ENCODE peak calls at places on chromosome 6, in nine cellular contexts. V, B, Z, F, H, N, O, J and G are unnamed samples.

GRCh38 chr6:37868447-37868825 is 48.9 kb downstream of the ZFAND3 start:
- DNase-seq in V (peak), F (peak), Z (no peak), N (no peak), B (peak), O (no peak), J (no peak), H (no peak), G (peak)

GRCh38 chr6:157288575-157288974 is 34.7 kb downstream of the TMEM242 start:
- DNase-seq in Z (no peak), O (no peak), V (no peak), H (no peak), B (no peak), N (no peak), F (no peak), J (no peak), G (no peak)

GRCh38 chr6:34462561-34462971 is 3.3 kb upstream of the PACSIN1 start:
- DNase-seq in B (no peak), H (peak), V (no peak), N (peak), O (no peak), F (no peak), Z (peak), J (peak), G (no peak)

GRCh38 chr6:28142446-28142845 is 763 bp downstream of the ZKSCAN8 start:
- DNase-seq in J (no peak), N (no peak), B (no peak), F (peak), H (no peak), O (no peak), Z (peak), V (no peak), G (no peak)

GRCh38 chr6:39836621-39837020 is 44.4 kb downstream of the DAAM2 start:
- DNase-seq in J (no peak), O (no peak), H (no peak), V (no peak), N (no peak), B (no peak), Z (no peak), F (no peak), G (no peak)

GRCh38 chr6:105711216-105711615 is 308.3 kb upstream of the PREP start:
- DNase-seq in V (peak), O (no peak), H (no peak), Z (no peak), N (no peak), B (no peak), F (peak), J (no peak), G (no peak)

GRCh38 chr6:25028346-25028745 is 92.6 kb upstream of the RIPOR2 start:
- DNase-seq in V (no peak), B (no peak), N (no peak), F (no peak), H (no peak), O (no peak), Z (no peak), J (no peak), G (no peak)

GRCh38 chr6:134009876-134010275 is 42.5 kb downstream of the SLC2A12 start:
- DNase-seq in N (no peak), B (no peak), H (no peak), J (no peak), O (no peak), V (no peak), F (no peak), Z (no peak), G (no peak)

GRCh38 chr6:137832110-137832509 is 34.9 kb upstream of the TNFAIP3 start:
- DNase-seq in V (peak), J (no peak), B (peak), N (no peak), H (no peak), F (peak), Z (peak), O (no peak), G (peak)

GRCh38 chr6:97175806-97176205 is 107.2 kb downstream of the MMS22L start:
- DNase-seq in O (no peak), V (no peak), J (no peak), B (no peak), F (peak), H (no peak), Z (no peak), N (no peak), G (no peak)

GRCh38 chr6:104639671-104640070 is 220.0 kb downstream of the HACE1 start:
- DNase-seq in Z (peak), B (no peak), V (no peak), O (no peak), H (no peak), J (no peak), N (no peak), F (peak), G (peak)

GRCh38 chr6:47261191-47261590 is 48.5 kb downstream of the TNFRSF21 start:
- DNase-seq in H (no peak), N (no peak), V (no peak), J (no peak), O (no peak), F (no peak), B (no peak), Z (no peak), G (no peak)

GRCh38 chr6:117270121-117270959 is 5.0 kb downstream of the VGLL2 start:
- DNase-seq in Z (no peak), B (no peak), V (no peak), F (no peak), J (no peak), O (no peak), N (peak), H (no peak), G (no peak)

GRCh38 chr6:117272032-117272866 is 6.9 kb downstream of the VGLL2 start:
- DNase-seq in V (no peak), O (no peak), Z (no peak), F (peak), N (no peak), J (no peak), H (no peak), B (peak), G (no peak)

GRCh38 chr6:117269649-117270120 is 4.3 kb downstream of the VGLL2 start:
- DNase-seq in O (no peak), H (no peak), B (no peak), F (no peak), N (no peak), Z (no peak), J (no peak), V (no peak), G (no peak)

GRCh38 chr6:117272886-117273285 is 7.5 kb downstream of the VGLL2 start:
- DNase-seq in O (no peak), V (no peak), F (no peak), H (no peak), Z (no peak), B (no peak), N (no peak), J (no peak), G (no peak)

GRCh38 chr6:117270960-117271507 is 5.7 kb downstream of the VGLL2 start:
- DNase-seq in V (no peak), F (no peak), N (no peak), J (no peak), O (no peak), Z (no peak), H (no peak), B (no peak), G (no peak)
- H3K4me3 ChIP-seq in V (no peak), F (no peak), N (peak), J (peak), O (no peak), Z (no peak), H (no peak), B (no peak), G (no peak)

DNA sequence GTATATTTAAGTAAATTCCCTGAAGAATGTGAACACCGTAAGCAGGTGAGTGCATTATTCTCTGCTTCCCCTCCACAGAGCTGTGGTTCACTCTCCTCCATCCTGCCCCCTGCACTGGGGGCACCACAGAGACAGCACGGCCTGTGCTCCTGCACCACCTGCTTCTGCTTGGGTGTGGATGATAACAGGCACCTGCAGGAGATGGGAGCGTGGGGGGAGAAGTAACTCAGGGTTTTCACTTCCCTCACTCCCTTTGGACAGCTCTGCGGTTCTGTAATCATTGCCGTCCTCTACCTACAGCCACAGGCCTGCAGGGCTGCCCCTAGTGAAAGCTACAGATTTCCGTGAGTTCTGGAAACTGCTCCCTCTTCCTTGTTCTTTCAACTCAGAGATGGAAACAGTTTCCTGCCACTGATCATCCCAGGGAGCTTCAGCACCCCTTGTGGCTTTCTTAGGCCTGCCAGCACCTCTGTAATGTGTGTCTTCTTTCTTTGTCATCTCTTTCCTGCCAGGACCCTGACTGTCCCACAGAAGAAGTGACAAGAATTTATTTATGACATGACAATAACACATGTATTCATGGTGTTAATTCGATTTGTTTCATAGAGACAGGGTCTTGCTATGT is 21.3 kb upstream of the MICB start:
- DNase-seq in B (no peak), Z (no peak), V (no peak), O (no peak), F (no peak), J (no peak), N (no peak), H (no peak), G (no peak)
- TF ChIP-seq CTCF in B (no peak), Z (no peak), V (peak), O (no peak), F (no peak), J (no peak), N (peak), H (no peak), G (no peak)

DNA sequence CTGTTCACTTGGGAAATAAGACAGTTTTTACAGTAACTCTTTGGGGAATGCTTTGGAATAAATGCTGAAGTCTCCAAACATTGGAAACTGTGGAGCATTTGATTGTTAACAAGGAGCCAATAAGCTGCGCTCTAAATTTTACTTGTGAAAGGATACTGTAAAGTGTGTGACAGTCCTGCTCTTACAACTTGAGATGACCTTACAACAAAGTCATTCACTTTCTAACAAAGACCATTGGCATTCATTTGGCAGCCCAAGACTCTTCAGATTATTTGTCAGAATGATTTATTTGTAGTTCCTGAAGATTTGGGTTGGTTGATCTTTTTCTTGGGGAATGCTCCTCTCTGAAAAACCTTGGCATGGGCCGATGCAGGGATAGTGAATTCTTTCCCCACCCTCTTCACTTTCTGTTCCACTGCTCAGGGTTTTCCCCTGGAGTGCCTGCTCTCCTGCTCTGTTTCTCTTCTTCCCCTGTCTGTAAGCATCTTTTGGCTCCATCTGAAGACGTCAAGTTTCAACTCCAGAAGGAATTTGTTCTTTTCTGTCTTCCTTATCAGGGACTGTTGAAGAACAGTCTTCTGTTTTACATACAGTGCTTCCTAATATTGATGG is 116.4 kb downstream of the AKAP7 start:
- DNase-seq in B (no peak), V (no peak), J (no peak), F (no peak), H (no peak), N (no peak), Z (no peak), O (no peak), G (no peak)
- H3K4me3 ChIP-seq in B (no peak), V (no peak), J (peak), F (no peak), H (no peak), N (no peak), Z (no peak), O (peak), G (no peak)

GRCh38 chr6:6972456-6972855 is 135.3 kb upstream of the RREB1 start:
- DNase-seq in V (peak), Z (peak), H (peak), O (no peak), F (peak), J (no peak), N (no peak), B (peak), G (no peak)

GRCh38 chr6:6978731-6979130 is 129.0 kb upstream of the RREB1 start:
- DNase-seq in J (no peak), B (no peak), N (no peak), O (no peak), F (no peak), Z (no peak), H (no peak), V (no peak), G (no peak)

GRCh38 chr6:6973721-6974120 is 134.0 kb upstream of the RREB1 start:
- DNase-seq in V (no peak), B (no peak), N (no peak), H (no peak), Z (peak), J (no peak), O (no peak), F (no peak), G (no peak)

GRCh38 chr6:6975395-6976111 is 132.2 kb upstream of the RREB1 start:
- DNase-seq in J (peak), H (no peak), N (no peak), Z (peak), B (no peak), V (no peak), F (no peak), O (no peak), G (no peak)

DNA sequence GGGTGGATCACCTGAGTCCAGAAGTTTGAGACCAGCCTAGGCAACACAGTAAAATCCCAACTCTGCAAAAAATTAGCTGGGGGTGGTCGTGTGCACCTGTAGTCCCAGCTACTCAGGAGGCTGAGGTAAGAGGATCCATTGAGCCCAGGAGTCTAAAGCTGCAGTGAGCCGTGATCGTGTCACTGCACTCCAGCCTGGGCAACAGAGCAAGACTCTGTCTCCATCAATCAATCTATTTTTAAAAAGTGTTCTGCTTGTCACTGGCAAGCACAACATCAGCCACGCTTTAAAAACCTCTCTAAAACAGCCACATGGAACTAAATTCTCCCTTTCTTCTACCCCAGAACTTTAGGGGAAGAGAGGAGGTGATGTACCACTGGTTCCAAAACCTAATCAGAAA is 131.6 kb upstream of the RREB1 start:
- DNase-seq in Z (no peak), B (no peak), V (no peak), F (no peak), O (no peak), H (no peak), J (no peak), N (no peak), G (no peak)
- TF ChIP-seq CTCF in Z (no peak), B (no peak), V (no peak), F (no peak), O (no peak), H (no peak), J (no peak), N (no peak), G (no peak)

GRCh38 chr6:26217714-26218075 is 130.5 kb downstream of the HFE start:
- DNase-seq in Z (peak), H (no peak), O (no peak), V (no peak), B (no peak), F (no peak), N (no peak), J (no peak), G (no peak)

GRCh38 chr6:26220353-26220970 is 133.2 kb downstream of the HFE start:
- DNase-seq in V (no peak), F (no peak), B (no peak), Z (no peak), N (no peak), H (no peak), O (no peak), J (no peak), G (no peak)

GRCh38 chr6:26221186-26221585 is 134.0 kb downstream of the HFE start:
- DNase-seq in N (no peak), F (no peak), V (no peak), J (no peak), Z (no peak), H (no peak), B (no peak), O (no peak), G (no peak)

GRCh38 chr6:26216886-26217713 is 129.9 kb downstream of the HFE start:
- DNase-seq in N (no peak), H (peak), Z (peak), J (peak), O (peak), V (peak), B (peak), F (peak), G (no peak)

DNA sequence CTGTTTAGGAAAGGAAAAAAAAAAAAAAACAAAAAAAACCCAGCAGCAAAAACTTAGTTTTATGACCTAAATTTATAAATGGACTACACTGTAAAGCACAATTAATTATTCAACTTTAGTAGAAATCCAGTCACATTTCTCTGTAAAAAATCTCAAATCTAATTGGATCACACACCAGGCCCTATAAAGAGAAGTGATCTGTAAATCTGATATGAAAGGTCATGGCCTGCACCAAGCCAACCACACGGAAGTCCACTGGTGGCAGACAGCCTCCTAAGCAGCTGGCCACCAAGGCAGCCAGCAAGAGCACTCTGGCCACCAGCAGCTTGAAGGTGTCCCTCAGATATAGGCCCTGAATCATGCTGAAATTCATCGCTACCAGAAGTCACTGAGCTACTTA is 131.6 kb downstream of the HFE start:
- DNase-seq in F (no peak), B (no peak), O (no peak), H (no peak), V (no peak), N (no peak), J (no peak), Z (no peak), G (no peak)
- H3K4me3 ChIP-seq in F (no peak), B (no peak), O (no peak), H (no peak), V (no peak), N (no peak), J (no peak), Z (no peak), G (no peak)

DNA sequence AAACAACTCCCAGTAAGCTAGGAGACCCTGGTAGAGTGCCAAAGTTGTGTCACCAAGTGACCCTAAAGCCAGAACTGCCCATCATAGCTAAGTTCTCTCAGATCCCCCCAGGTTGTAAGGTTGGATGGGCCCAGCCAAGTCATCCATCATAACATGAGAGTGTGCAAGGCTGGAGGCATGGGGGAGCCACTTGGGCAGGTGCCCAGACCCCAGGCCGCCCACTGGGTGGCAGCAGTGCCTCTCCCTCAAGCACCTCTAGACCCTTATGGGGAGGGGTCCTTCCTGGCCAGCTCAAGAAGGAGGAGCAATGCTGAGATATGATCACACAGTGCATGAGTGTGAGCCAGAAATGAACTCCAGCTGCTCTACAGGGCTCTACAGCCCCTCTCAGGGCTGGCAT is 154.5 kb downstream of the MYLK4 start:
- DNase-seq in B (no peak), J (no peak), H (no peak), N (peak), V (no peak), O (no peak), Z (peak), F (no peak), G (no peak)
- TF ChIP-seq CTCF in B (no peak), J (no peak), H (no peak), N (peak), V (peak), O (no peak), Z (peak), F (no peak), G (no peak)

DNA sequence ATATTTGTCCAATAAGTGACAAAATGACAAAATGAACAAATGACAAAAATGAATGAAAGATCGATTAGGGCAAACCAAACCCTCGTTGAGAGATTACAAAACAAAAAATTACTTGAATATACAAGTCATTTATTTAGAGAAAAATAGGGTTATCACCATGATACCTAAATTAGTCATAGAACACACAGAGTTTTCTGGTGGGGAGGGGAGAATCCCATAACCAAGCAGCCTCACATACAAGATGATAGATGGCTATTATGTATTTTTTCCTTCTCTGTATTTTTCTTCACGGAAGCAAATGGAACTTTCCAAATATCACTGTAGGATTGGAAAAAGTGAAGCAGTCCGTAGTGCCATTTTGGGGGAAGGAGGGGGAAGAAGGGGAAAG is 28.5 kb upstream of the BMP6 start:
- DNase-seq in N (no peak), B (no peak), H (no peak), V (peak), F (no peak), O (no peak), Z (no peak), J (no peak), G (no peak)
- H3K4me3 ChIP-seq in N (no peak), B (no peak), H (no peak), V (no peak), F (peak), O (no peak), Z (peak), J (no peak), G (no peak)

DNA sequence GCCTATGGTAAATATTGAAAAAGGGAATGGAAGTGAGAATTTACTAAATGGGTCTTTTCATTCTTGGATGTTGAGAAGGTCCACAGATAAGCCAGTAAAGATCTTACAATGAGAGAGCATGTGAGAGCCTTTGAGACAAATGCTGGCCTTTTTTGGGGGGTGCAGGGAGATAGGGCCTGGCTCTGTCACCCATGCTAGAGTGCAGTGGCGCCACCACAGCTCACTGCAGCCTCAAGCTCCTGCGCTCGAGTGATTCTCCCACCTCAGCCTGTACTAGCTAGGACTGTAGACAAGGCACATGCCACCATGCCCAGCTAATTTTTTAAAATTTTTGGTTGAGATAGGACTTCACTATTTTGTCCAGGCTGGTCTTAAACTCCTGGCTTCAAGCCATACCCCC is 63.2 kb upstream of the TMEM181 start:
- DNase-seq in H (no peak), F (no peak), B (no peak), O (no peak), J (no peak), Z (no peak), N (no peak), V (no peak), G (no peak)
- TF ChIP-seq CTCF in H (no peak), F (no peak), B (no peak), O (no peak), J (no peak), Z (no peak), N (peak), V (no peak), G (no peak)

DNA sequence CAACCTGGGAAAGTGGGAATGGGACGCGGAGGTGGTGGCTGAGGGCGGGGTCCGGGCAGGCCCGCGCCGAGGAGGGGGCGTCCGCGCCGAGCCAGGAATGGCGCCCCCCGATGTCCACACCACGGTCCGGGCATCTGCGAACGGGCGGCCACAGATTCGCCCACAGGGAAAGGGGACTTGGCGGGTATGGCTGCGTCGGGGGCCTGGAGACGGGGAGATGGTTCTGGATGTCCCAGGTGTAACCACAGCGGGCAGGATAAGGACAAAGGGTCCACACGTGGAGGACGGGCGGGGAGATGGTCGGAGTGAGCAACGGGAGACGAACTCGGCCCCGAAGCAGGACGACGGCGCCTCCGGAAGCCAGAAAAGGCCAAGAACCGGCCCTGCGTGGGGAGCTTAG is 124.6 kb downstream of the WDR27 start:
- DNase-seq in Z (no peak), J (no peak), N (no peak), F (no peak), H (no peak), O (no peak), V (no peak), B (no peak), G (no peak)
- H3K4me3 ChIP-seq in Z (no peak), J (peak), N (no peak), F (no peak), H (no peak), O (no peak), V (peak), B (no peak), G (no peak)